ENCODE peak calls at places on chromosomes 2 and 18, in four cellular contexts. I, E, N and L are unnamed samples.

GRCh38 chr2:200435379-200435778 is 74.5 kb downstream of the KCTD18 start:
- DNase-seq in I (no peak), E (no peak), N (no peak), L (no peak)

GRCh38 chr2:190707726-190708125 is 58.8 kb downstream of the NAB1 start:
- DNase-seq in I (no peak), E (no peak), N (no peak), L (no peak)

GRCh38 chr2:152443771-152444170 is 108.8 kb downstream of the FMNL2 start:
- DNase-seq in I (no peak), E (no peak), N (no peak), L (no peak)

GRCh38 chr2:43405829-43406228 is 179.4 kb upstream of the ZFP36L2 start:
- DNase-seq in I (no peak), E (no peak), N (no peak), L (no peak)

GRCh38 chr2:176095421-176095820 is 2.9 kb downstream of the HOXD13 start:
- DNase-seq in I (no peak), E (no peak), N (no peak), L (no peak)

GRCh38 chr2:127986548-127987079 is 41.2 kb downstream of the SAP130 start:
- DNase-seq in I (no peak), E (no peak), N (no peak), L (no peak)

GRCh38 chr2:241514545-241514944 is 6.2 kb upstream of the STK25 start:
- DNase-seq in I (no peak), E (no peak), N (no peak), L (no peak)

GRCh38 chr18:23684515-23685197 is 4.6 kb upstream of the LAMA3 start:
- DNase-seq in I (no peak), E (no peak), N (peak), L (no peak)

GRCh38 chr18:61157451-61157850 is 175.8 kb upstream of the CDH20 start:
- DNase-seq in I (no peak), E (no peak), N (no peak), L (no peak)

GRCh38 chr2:47225061-47225783 is 70.1 kb upstream of the STPG4 start:
- DNase-seq in I (peak), E (no peak), N (peak), L (no peak)

GRCh38 chr2:20130821-20131645 is 79.6 kb upstream of the LAPTM4A start:
- DNase-seq in I (no peak), E (no peak), N (no peak), L (no peak)

GRCh38 chr2:147520817-147521216 is 324.0 kb upstream of the ACVR2A start:
- DNase-seq in I (no peak), E (no peak), N (no peak), L (no peak)

GRCh38 chr2:12728221-12728777 is 11.6 kb downstream of the TRIB2 start:
- DNase-seq in I (no peak), E (no peak), N (no peak), L (peak)

GRCh38 chr2:29657674-29658073 is 263.7 kb downstream of the ALK start:
- DNase-seq in I (no peak), E (no peak), N (no peak), L (no peak)

GRCh38 chr2:64875368-64875767 is 113.8 kb upstream of the SLC1A4 start:
- DNase-seq in I (no peak), E (no peak), N (no peak), L (no peak)

GRCh38 chr18:48947102-48947501 is 3.7 kb downstream of the SMAD7 start:
- DNase-seq in I (no peak), E (no peak), N (no peak), L (no peak)

GRCh38 chr18:27860701-27861107 is 316.2 kb downstream of the CDH2 start:
- DNase-seq in I (no peak), E (no peak), N (peak), L (peak)

GRCh38 chr18:79476918-79477685 is 81.4 kb downstream of the NFATC1 start:
- DNase-seq in I (no peak), E (peak), N (peak), L (no peak)

GRCh38 chr2:221569342-221570278 is 2.5 kb downstream of the EPHA4 start:
- DNase-seq in I (no peak), E (peak), N (no peak), L (no peak)

GRCh38 chr18:23183356-23184150 is 48.3 kb downstream of the CABLES1 start:
- DNase-seq in I (no peak), E (no peak), N (no peak), L (no peak)

GRCh38 chr18:46007165-46007564 is 40.0 kb upstream of the EPG5 start:
- DNase-seq in I (no peak), E (no peak), N (no peak), L (no peak)

GRCh38 chr2:174878537-174879147 is 114.4 kb upstream of the CHRNA1 start:
- DNase-seq in I (no peak), E (no peak), N (no peak), L (no peak)

GRCh38 chr2:221710744-221711143 is 138.6 kb upstream of the EPHA4 start:
- DNase-seq in I (no peak), E (no peak), N (no peak), L (no peak)

GRCh38 chr2:171347158-171347557 is 86.6 kb downstream of the METTL8 start:
- DNase-seq in I (no peak), E (no peak), N (no peak), L (no peak)

GRCh38 chr2:156590313-156590712 is 154.1 kb downstream of the GPD2 start:
- DNase-seq in I (no peak), E (no peak), N (no peak), L (no peak)

GRCh38 chr2:108477062-108477461 is 28.1 kb downstream of the GCC2 start:
- DNase-seq in I (no peak), E (no peak), N (no peak), L (no peak)

GRCh38 chr2:201858781-201859180 is 52.4 kb downstream of the CDK15 start:
- DNase-seq in I (no peak), E (peak), N (no peak), L (no peak)

GRCh38 chr2:238702276-238702675 is 145.6 kb upstream of the TWIST2 start:
- DNase-seq in I (no peak), E (no peak), N (no peak), L (no peak)

GRCh38 chr2:207951734-207952480 is 73.4 kb downstream of the PLEKHM3 start:
- DNase-seq in I (no peak), E (no peak), N (no peak), L (no peak)

GRCh38 chr2:128522829-128523228 is 204.2 kb upstream of the HS6ST1 start:
- DNase-seq in I (no peak), E (no peak), N (no peak), L (no peak)

DNA sequence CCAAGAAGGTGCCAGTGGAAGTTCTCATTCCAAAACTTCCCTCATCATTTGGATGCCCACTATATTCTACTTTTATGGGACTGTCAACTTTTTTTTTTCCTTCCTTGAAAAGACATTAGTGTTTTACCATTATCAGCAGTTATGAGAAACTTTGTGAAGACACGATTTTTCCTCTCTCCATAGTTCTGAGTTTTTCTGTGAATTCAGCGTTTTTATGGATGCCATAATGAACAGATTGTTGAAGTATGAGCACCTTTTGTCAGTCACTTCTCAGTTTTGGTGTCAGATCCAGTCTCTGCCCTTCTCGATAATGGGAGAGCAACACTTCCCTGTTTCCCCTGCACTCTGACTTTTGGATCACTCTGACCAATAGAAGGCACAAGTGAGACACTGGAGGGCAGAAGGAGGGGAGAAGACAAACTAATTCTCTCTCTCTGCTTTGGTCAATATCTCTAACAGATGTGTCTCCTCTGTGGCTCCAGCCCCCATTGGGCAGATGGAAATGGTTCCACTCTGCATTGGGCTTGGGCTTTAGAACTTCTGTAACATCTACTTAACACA is 53.5 kb upstream of the FN1 start:
- DNase-seq in I (no peak), E (no peak), N (no peak), L (no peak)
- TF ChIP-seq TCF7 in I (no peak), E (no peak), N (no peak), L (no peak)

GRCh38 chr2:119756837-119757236 is 2.9 kb upstream of the PTPN4 start:
- DNase-seq in I (no peak), E (no peak), N (peak), L (no peak)
- TF ChIP-seq TCF7 in I (no peak), E (no peak), N (no peak), L (no peak)

GRCh38 chr18:13447621-13448020 is 229.1 kb downstream of the LDLRAD4 start:
- DNase-seq in I (no peak), E (no peak), N (no peak), L (no peak)

GRCh38 chr18:13451208-13451530 is 232.6 kb downstream of the LDLRAD4 start:
- DNase-seq in I (no peak), E (no peak), N (no peak), L (no peak)

GRCh38 chr18:13448028-13448795 is 229.7 kb downstream of the LDLRAD4 start:
- DNase-seq in I (no peak), E (no peak), N (no peak), L (no peak)

GRCh38 chr18:13450289-13451207 is 232.0 kb downstream of the LDLRAD4 start:
- DNase-seq in I (no peak), E (no peak), N (no peak), L (peak)

DNA sequence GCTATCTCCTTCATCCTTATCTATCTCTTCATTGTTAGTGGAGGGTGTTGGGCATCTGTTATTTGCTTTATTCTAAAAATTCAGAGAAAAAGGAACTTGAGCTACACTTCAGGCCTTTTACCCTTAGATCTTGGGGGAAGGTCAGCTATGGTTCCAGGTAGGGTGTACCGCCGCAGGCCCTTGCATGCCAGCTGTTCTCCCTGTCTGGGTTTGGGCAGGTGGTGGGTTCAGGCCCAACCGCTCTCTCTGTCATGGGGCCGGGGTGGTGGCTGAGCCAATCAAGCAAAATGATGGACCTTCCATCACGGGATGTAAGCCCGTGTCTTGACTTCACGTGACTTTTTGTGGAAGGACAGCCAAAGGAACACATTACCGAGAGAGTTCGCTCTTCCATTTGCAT is 231.1 kb downstream of the LDLRAD4 start:
- DNase-seq in I (no peak), E (no peak), N (no peak), L (no peak)
- TF ChIP-seq TCF7 in I (no peak), E (no peak), N (no peak), L (no peak)

GRCh38 chr2:102915128-102915527 is 153.3 kb downstream of the TMEM182 start:
- DNase-seq in I (no peak), E (no peak), N (peak), L (no peak)
- TF ChIP-seq TCF7 in I (no peak), E (no peak), N (no peak), L (no peak)

GRCh38 chr18:64639536-64639935 is 490.6 kb upstream of the LINC00305 start:
- DNase-seq in I (no peak), E (no peak), N (no peak), L (no peak)
- TF ChIP-seq TCF7 in I (no peak), E (no peak), N (no peak), L (no peak)